ENCODE peak calls at places on chromosomes 5 and 9, in ten cellular contexts. V is activated CD8-positive, alpha-beta T cell treated with anti-CD3 and anti-CD28 coated beads, Interleukin-2, amount 10 ng/mL, durations not matched to agents 7 days and 5 days; R is GM10248; I is GM12878; D is NCI-H510A treated with DMSO at 0.1 percent for 48 hours; X is breast epithelium; J is right cardiac atrium; Y is brain pericyte; Q is A549; S is KBM-7. K is an unnamed sample.

GRCh38 chr9:34990908-34991832 is 1.6 kb downstream of the DNAJB5 start:
- DNase-seq in V (no peak), R (no peak), I (no peak), D (no peak), X (no peak), J (peak), Y (no peak), Q (no peak), S (no peak), K (no peak)

GRCh38 chr5:61808091-61808490 is 476.0 kb downstream of the ZSWIM6 start:
- DNase-seq in V (no peak), R (no peak), I (no peak), D (no peak), X (no peak), J (no peak), Y (no peak), Q (no peak), S (no peak), K (no peak)

GRCh38 chr9:113152699-113153098 is 1.9 kb downstream of the SLC31A2 start:
- DNase-seq in V (no peak), R (no peak), I (no peak), D (no peak), X (peak), J (no peak), Y (no peak), Q (no peak), S (no peak), K (no peak)

GRCh38 chr5:5146530-5147160 is 6.5 kb downstream of the ADAMTS16 start:
- DNase-seq in V (no peak), R (no peak), I (no peak), D (no peak), X (no peak), J (no peak), Y (no peak), Q (no peak), S (no peak), K (no peak)

GRCh38 chr5:40150896-40151295 is 528.8 kb upstream of the PTGER4 start:
- DNase-seq in V (no peak), R (no peak), I (no peak), D (no peak), X (no peak), J (no peak), Y (no peak), Q (no peak), S (no peak), K (no peak)

GRCh38 chr5:140020601-140021177 is 22.4 kb downstream of the NRG2 start:
- DNase-seq in V (no peak), R (no peak), I (no peak), D (no peak), X (no peak), J (no peak), Y (no peak), Q (no peak), S (no peak), K (no peak)

GRCh38 chr5:164346785-164347630 is 841.6 kb downstream of the MAT2B start:
- DNase-seq in V (no peak), R (no peak), I (no peak), D (no peak), X (no peak), J (no peak), Y (no peak), Q (no peak), S (peak), K (no peak)

GRCh38 chr9:127874301-127875216 is 2.9 kb downstream of the AK1 start:
- DNase-seq in V (no peak), R (no peak), I (no peak), D (no peak), X (peak), J (peak), Y (no peak), Q (no peak), S (no peak), K (no peak)

GRCh38 chr5:34608368-34608767 is 47.8 kb upstream of the RAI14 start:
- DNase-seq in V (no peak), R (no peak), I (no peak), D (no peak), X (no peak), J (no peak), Y (no peak), Q (no peak), S (no peak), K (no peak)

GRCh38 chr5:67619235-67619634 is 422.6 kb upstream of the CD180 start:
- DNase-seq in V (no peak), R (no peak), I (no peak), D (no peak), X (no peak), J (no peak), Y (no peak), Q (no peak), S (no peak), K (no peak)

GRCh38 chr9:36987891-36988290 is 46.2 kb downstream of the PAX5 start:
- DNase-seq in V (no peak), R (peak), I (no peak), D (no peak), X (no peak), J (no peak), Y (no peak), Q (no peak), S (no peak), K (no peak)

GRCh38 chr9:746661-747434 is 94.6 kb upstream of the DMRT1 start:
- DNase-seq in V (no peak), R (no peak), I (no peak), D (no peak), X (no peak), J (no peak), Y (no peak), Q (no peak), S (no peak), K (no peak)

GRCh38 chr9:114250235-114250568 is 72.7 kb upstream of the ORM1 start:
- DNase-seq in V (no peak), R (no peak), I (no peak), D (no peak), X (peak), J (peak), Y (peak), Q (no peak), S (no peak), K (no peak)

GRCh38 chr5:154103223-154103622 is 64.5 kb downstream of the MFAP3 start:
- DNase-seq in V (no peak), R (no peak), I (no peak), D (no peak), X (no peak), J (no peak), Y (no peak), Q (no peak), S (no peak), K (no peak)

K was measured in CD4-positive, alpha-beta T cell.